ENCODE peak calls at places on chromosomes 1 and 21, in seven cellular contexts. Z, V, F, G, B, W and E are unnamed samples. For H3K27me3, the result is how much of the 10 kb centered on the place peaks cover.

GRCh38 chr1:228323401-228323800 is 83.2 kb downstream of the TRIM11 start:
- DNase-seq in Z (no peak), V (no peak), F (no peak), G (no peak), B (no peak), W (no peak), E (no peak)

GRCh38 chr1:173469656-173470055 is 7.5 kb upstream of the PRDX6 start:
- DNase-seq in Z (no peak), V (no peak), F (no peak), G (peak), B (no peak), W (no peak), E (no peak)

GRCh38 chr1:6102227-6102845 is 56.6 kb downstream of the KCNAB2 start:
- DNase-seq in Z (no peak), V (peak), F (peak), G (no peak), B (no peak), W (no peak), E (no peak)

GRCh38 chr21:40043423-40043822 is 176.2 kb downstream of the PCP4 start:
- DNase-seq in Z (no peak), V (no peak), F (no peak), G (no peak), B (no peak), W (no peak), E (no peak)

GRCh38 chr21:38832664-38833063 is 26.9 kb downstream of the ETS2 start:
- DNase-seq in Z (no peak), V (no peak), F (no peak), G (no peak), B (no peak), W (no peak), E (no peak)

GRCh38 chr1:167094690-167095089 is 815 bp downstream of the STYXL2 start:
- DNase-seq in Z (no peak), V (no peak), F (no peak), G (no peak), B (no peak), W (no peak), E (no peak)

GRCh38 chr1:17915511-17916205 is 160.5 kb downstream of the ACTL8 start:
- DNase-seq in Z (peak), V (no peak), F (no peak), G (no peak), B (no peak), W (no peak), E (no peak)

GRCh38 chr1:2592672-2593071 is 6.1 kb downstream of the PRXL2B start:
- DNase-seq in Z (no peak), V (peak), F (no peak), G (peak), B (no peak), W (no peak), E (no peak)

GRCh38 chr1:193451606-193452005 is 265.2 kb upstream of the B3GALT2 start:
- DNase-seq in Z (no peak), V (no peak), F (no peak), G (no peak), B (no peak), W (no peak), E (no peak)

GRCh38 chr1:118395430-118396001 is 210.5 kb upstream of the SPAG17 start:
- DNase-seq in Z (no peak), V (no peak), F (no peak), G (no peak), B (no peak), W (no peak), E (no peak)

GRCh38 chr1:81584398-81584797 is 216.3 kb upstream of the ADGRL2 start:
- DNase-seq in Z (no peak), V (no peak), F (no peak), G (no peak), B (peak), W (no peak), E (no peak)

GRCh38 chr1:39933956-39934941 is 20.7 kb upstream of the MFSD2A start:
- DNase-seq in Z (peak), V (no peak), F (peak), G (peak), B (peak), W (peak), E (peak)

GRCh38 chr1:151833172-151833571 is 1.6 kb upstream of the RORC start:
- DNase-seq in Z (no peak), V (no peak), F (no peak), G (no peak), B (no peak), W (no peak), E (no peak)

GRCh38 chr1:204920967-204921366 is 50.3 kb downstream of the NFASC start:
- DNase-seq in Z (no peak), V (no peak), F (no peak), G (peak), B (no peak), W (no peak), E (no peak)

GRCh38 chr1:243286409-243287127 is 30.7 kb downstream of the SDCCAG8 start:
- DNase-seq in Z (no peak), V (no peak), F (no peak), G (no peak), B (peak), W (no peak), E (no peak)

GRCh38 chr1:226596531-226597165 is 48.1 kb downstream of the STUM start:
- DNase-seq in Z (no peak), V (no peak), F (no peak), G (no peak), B (no peak), W (no peak), E (no peak)

GRCh38 chr1:23923592-23924495 is 10.7 kb upstream of the CNR2 start:
- DNase-seq in Z (peak), V (no peak), F (peak), G (no peak), B (peak), W (no peak), E (no peak)

GRCh38 chr1:173861731-173862145 is 6.1 kb downstream of the GAS5 start:
- DNase-seq in Z (no peak), V (no peak), F (no peak), G (no peak), B (no peak), W (no peak), E (no peak)

GRCh38 chr1:116679091-116679827 is 11.7 kb upstream of the IGSF3 start:
- DNase-seq in Z (no peak), V (no peak), F (no peak), G (no peak), B (no peak), W (no peak), E (no peak)

GRCh38 chr1:36108314-36108713 is 16.7 kb downstream of the COL8A2 start:
- DNase-seq in Z (no peak), V (no peak), F (no peak), G (no peak), B (no peak), W (no peak), E (no peak)

GRCh38 chr21:44521928-44522752 is 17.9 kb downstream of the KRTAP10-1 start:
- DNase-seq in Z (peak), V (no peak), F (peak), G (peak), B (no peak), W (no peak), E (no peak)

GRCh38 chr1:1063945-1064831 is 9.9 kb downstream of the RNF223 start:
- DNase-seq in Z (no peak), V (peak), F (peak), G (peak), B (peak), W (peak), E (peak)

GRCh38 chr1:216960716-216961115 is 237.5 kb upstream of the ESRRG start:
- DNase-seq in Z (no peak), V (no peak), F (no peak), G (no peak), B (peak), W (no peak), E (no peak)

GRCh38 chr1:45971922-45972321 is 160.5 kb downstream of the PIK3R3 start:
- DNase-seq in Z (no peak), V (no peak), F (no peak), G (no peak), B (no peak), W (no peak), E (no peak)

GRCh38 chr1:45971335-45971734 is 161.1 kb downstream of the PIK3R3 start:
- DNase-seq in Z (no peak), V (no peak), F (no peak), G (no peak), B (no peak), W (no peak), E (no peak)

GRCh38 chr1:45972621-45973020 is 159.8 kb downstream of the PIK3R3 start:
- DNase-seq in Z (no peak), V (no peak), F (no peak), G (no peak), B (no peak), W (no peak), E (no peak)

GRCh38 chr1:45974541-45975269 is 157.7 kb downstream of the PIK3R3 start:
- DNase-seq in Z (no peak), V (no peak), F (no peak), G (peak), B (no peak), W (no peak), E (no peak)

DNA sequence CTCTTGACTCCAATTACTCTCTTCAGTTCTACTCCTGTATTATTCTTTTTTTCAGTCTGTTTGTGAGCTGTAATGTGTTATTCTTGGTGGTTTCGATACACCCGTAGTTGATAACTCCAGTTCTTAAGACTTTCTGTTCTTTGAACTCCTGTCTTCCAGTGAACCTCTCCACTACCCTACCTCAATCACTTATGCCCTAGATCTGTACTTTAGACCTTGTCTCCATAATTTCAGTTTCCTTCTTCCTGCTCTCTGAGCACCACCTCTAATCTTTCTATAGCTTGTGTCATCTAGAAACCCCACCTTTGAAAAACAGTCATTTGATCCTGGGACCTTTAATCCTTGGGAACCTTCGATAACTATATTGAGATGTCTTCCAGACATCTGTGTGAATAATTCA is 159.3 kb downstream of the PIK3R3 start:
- DNase-seq in Z (no peak), V (no peak), F (no peak), G (no peak), B (no peak), W (no peak), E (no peak)
- H3K27ac ChIP-seq in Z (no peak), V (no peak), F (no peak), G (peak), B (no peak), W (no peak), E (no peak)

GRCh38 chr1:63329621-63330330 is 7.4 kb downstream of the FOXD3 start:
- DNase-seq in Z (no peak), V (no peak), F (no peak), G (no peak), B (no peak), W (no peak), E (no peak)

GRCh38 chr1:63328140-63328521 is 5.8 kb downstream of the FOXD3 start:
- DNase-seq in Z (no peak), V (no peak), F (no peak), G (no peak), B (no peak), W (no peak), E (no peak)

GRCh38 chr1:63327417-63328139 is 5.2 kb downstream of the FOXD3 start:
- DNase-seq in Z (no peak), V (no peak), F (peak), G (peak), B (peak), W (peak), E (peak)

GRCh38 chr1:63326473-63327380 is 4.4 kb downstream of the FOXD3 start:
- DNase-seq in Z (no peak), V (no peak), F (no peak), G (no peak), B (peak), W (no peak), E (no peak)

DNA sequence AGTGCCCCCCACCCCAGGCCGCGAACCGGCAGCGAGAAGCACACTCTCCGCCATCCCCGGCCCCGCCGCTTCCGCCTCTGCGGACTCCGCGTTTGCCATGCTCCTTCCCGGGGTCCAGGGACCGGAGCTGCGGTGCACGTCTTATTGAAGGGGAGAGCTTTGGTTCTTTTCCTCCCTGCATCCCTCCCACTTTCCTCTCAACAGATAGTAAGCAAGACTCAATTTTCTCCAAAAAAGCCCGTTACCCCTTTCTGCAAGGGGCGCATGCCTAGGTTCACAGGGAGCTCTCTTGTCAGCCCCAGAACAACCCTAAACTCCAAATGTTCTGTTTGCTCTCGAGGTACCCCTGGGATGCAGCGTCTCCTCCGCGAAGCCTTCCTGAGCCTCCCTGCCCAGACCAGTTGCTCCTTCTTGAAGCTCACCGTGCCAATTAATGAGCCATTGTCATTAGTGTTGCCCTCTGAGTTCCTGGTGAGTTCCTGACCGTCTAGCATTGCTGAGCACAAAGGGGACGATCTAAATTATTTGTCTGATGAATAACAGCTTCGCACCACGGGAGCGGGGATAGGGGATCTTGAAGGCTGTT is 8.1 kb downstream of the FOXD3 start:
- DNase-seq in Z (no peak), V (no peak), F (no peak), G (no peak), B (no peak), W (no peak), E (no peak)
- H3K27me3 ChIP-seq in Z (half or more), V (half or more), F (under half), G (half or more), B (half or more), W (under half), E (half or more)

GRCh38 chr1:66478116-66478515 is 55.8 kb upstream of the SGIP1 start:
- DNase-seq in Z (no peak), V (no peak), F (no peak), G (no peak), B (peak), W (no peak), E (no peak)

GRCh38 chr1:66476774-66477173 is 57.2 kb upstream of the SGIP1 start:
- DNase-seq in Z (no peak), V (no peak), F (no peak), G (no peak), B (no peak), W (no peak), E (no peak)

GRCh38 chr1:66480162-66480561 is 53.8 kb upstream of the SGIP1 start:
- DNase-seq in Z (no peak), V (no peak), F (no peak), G (no peak), B (no peak), W (no peak), E (no peak)

DNA sequence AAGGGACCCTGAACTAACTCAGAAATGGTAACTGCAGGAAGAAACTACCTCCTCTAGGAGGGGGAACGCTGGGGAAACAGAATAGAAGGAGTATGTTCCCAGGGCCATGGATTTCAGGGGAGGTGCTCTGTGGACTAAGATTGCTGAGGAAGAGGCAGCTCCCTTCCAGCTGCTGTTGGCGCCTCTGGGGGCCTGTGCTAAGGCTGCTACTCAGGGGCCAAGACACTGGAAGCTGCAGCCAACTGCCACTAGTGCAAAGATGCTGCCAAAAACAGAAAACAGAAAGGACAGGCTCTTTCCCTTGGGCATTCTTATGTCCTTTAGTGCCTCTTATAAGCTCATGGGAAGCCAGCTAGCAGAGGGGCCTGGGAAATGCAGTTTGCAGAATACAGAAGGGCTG is 58.0 kb upstream of the SGIP1 start:
- DNase-seq in Z (no peak), V (no peak), F (peak), G (no peak), B (no peak), W (no peak), E (no peak)
- H3K27ac ChIP-seq in Z (no peak), V (no peak), F (no peak), G (no peak), B (no peak), W (no peak), E (no peak)

DNA sequence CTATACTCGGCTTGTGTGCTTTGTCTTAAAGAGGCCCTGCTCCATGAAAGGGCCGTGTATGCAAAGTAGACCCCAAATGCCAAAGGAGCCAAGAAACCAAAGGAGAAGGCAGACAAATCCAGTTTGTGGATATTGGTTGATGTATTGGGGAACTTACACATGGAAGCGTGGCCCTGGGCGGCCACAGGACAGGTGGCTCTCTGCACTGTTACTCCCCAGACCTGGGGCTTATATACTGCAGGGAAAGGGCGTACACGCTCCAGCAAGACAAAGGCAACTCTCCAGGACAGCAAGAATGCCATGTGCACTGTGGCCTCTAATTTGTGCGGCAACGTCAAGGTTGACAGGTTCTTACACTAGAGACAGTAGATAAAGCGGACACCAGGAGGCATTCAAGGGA is 24.8 kb downstream of the RSPH1 start:
- DNase-seq in Z (peak), V (no peak), F (no peak), G (peak), B (no peak), W (no peak), E (no peak)
- H3K27me3 ChIP-seq in Z (under half), V (under half), F (under half), G (under half), B (under half), W (under half), E (under half)

GRCh38 chr1:156076609-156077429 is 5.4 kb downstream of the MEX3A start:
- DNase-seq in Z (no peak), V (no peak), F (peak), G (peak), B (peak), W (peak), E (no peak)
- H3K27ac ChIP-seq in Z (no peak), V (no peak), F (no peak), G (no peak), B (no peak), W (no peak), E (no peak)

DNA sequence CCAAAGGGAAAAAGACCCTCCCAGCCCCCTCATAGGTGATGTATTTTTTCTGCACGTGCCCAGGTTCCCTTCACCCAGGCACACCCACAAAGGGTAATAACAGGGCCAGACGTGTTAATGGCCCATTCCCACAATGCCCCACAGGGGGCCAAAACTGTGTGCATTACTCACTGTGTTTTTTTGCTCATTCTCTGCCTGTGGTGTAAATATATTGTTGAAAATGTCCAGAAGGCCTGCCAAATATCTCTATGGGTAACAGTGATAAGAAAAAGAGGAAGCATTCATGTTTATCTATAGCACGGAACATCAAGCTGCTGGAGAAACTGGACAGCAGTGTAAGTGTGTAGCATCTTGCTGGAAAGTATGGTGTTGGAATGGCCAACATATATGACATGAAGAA is 21.9 kb downstream of the RHEX start:
- DNase-seq in Z (no peak), V (no peak), F (no peak), G (no peak), B (no peak), W (no peak), E (no peak)
- H3K27me3 ChIP-seq in Z (under half), V (under half), F (under half), G (under half), B (under half), W (under half), E (under half)

GRCh38 chr1:21799730-21800129 is 12.3 kb upstream of the LDLRAD2 start:
- DNase-seq in Z (no peak), V (no peak), F (no peak), G (no peak), B (no peak), W (no peak), E (no peak)

GRCh38 chr1:21804536-21804935 is 7.5 kb upstream of the LDLRAD2 start:
- DNase-seq in Z (no peak), V (no peak), F (no peak), G (no peak), B (no peak), W (no peak), E (no peak)

GRCh38 chr1:21801100-21801499 is 11.0 kb upstream of the LDLRAD2 start:
- DNase-seq in Z (no peak), V (no peak), F (no peak), G (no peak), B (no peak), W (no peak), E (no peak)
- H3K27ac ChIP-seq in Z (no peak), V (no peak), F (no peak), G (no peak), B (no peak), W (no peak), E (no peak)

DNA sequence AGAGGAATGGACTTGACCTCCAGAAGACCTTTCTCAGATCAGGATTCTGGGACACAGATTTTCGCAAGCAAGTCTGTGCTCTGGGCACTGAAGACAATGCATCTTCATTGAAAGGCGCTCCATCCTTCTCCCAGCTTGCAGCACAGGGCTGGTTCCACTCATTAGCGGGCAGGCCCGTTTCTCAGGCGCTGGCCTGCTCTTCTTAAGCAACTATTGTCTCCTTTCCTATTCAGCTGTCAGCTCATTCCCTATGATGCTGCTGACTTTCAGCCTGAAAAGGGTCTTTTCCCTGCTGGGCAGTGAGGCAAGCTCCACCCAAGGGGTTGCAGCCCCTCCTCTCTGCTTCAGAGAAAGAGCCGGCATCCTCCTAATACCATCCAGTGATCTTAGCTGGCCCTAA is 92.0 kb upstream of the PLXNA2 start:
- DNase-seq in Z (no peak), V (no peak), F (no peak), G (no peak), B (no peak), W (no peak), E (no peak)
- H3K27me3 ChIP-seq in Z (under half), V (under half), F (under half), G (under half), B (under half), W (under half), E (under half)